ENCODE peak calls at places on chromosomes 5 and 9, in five cellular contexts. F is glutamatergic neuron; B is activated effector memory CD4-positive, alpha-beta T cell treated with anti-CD3 and anti-CD28 coated beads, Interleukin-2, amount 50 U/mL, for 16 hours; W is T-helper 1 cell; J is left ventricle myocardium inferior. C is an unnamed sample.

GRCh38 chr5:93578813-93579560 is 2.0 kb downstream of the NR2F1-AS1 start:
- DNase-seq in W (no peak), B (no peak), F (peak; percentile 26), J (no peak), C (no peak)

GRCh38 chr5:67038817-67039603 is 157.6 kb downstream of the CD180 start:
- DNase-seq in B (no peak), F (no peak), W (no peak), J (no peak), C (no peak)

GRCh38 chr5:124735169-124735858 is 11.1 kb downstream of the ZNF608 start:
- DNase-seq in J (no peak), B (no peak), F (peak; percentile 89), W (no peak), C (no peak)

GRCh38 chr9:73609381-73609780 is 457.7 kb downstream of the ANXA1 start:
- DNase-seq in F (no peak), W (no peak), B (no peak), J (no peak), C (no peak)

GRCh38 chr9:133540336-133541025 is 6.0 kb downstream of the ADAMTSL2 start:
- DNase-seq in F (no peak), B (no peak), J (no peak), W (no peak), C (no peak)

GRCh38 chr5:1881731-1882336 is 891 bp downstream of the IRX4 start:
- DNase-seq in W (no peak), B (no peak), J (no peak), F (no peak), C (no peak)

GRCh38 chr9:1100945-1101344 is 50.8 kb downstream of the DMRT2 start:
- DNase-seq in F (peak; percentile 76), B (no peak), J (peak; percentile 38), W (no peak), C (no peak)

GRCh38 chr9:2992427-2992826 is 148.5 kb upstream of the PUM3 start:
- DNase-seq in B (no peak), F (no peak), W (no peak), J (no peak), C (no peak)

GRCh38 chr5:34632805-34633414 is 23.2 kb upstream of the RAI14 start:
- DNase-seq in W (no peak), J (no peak), B (no peak), F (no peak), C (no peak)

GRCh38 chr5:79845448-79846197 is 145.4 kb downstream of the MTX3 start:
- DNase-seq in B (no peak), F (no peak), W (no peak), J (no peak), C (no peak)

GRCh38 chr9:89522261-89522978 is 24.5 kb upstream of the SEMA4D start:
- DNase-seq in J (no peak), B (peak; percentile 90), F (no peak), W (peak; percentile 40), C (no peak)

GRCh38 chr5:181187500-181188213 is 17.3 kb downstream of the TRIM7 start:
- DNase-seq in F (peak; percentile 81), J (peak; percentile 75), B (peak; percentile 80), W (no peak), C (no peak)

GRCh38 chr5:89105836-89106235 is 222.9 kb upstream of the MEF2C start:
- DNase-seq in F (no peak), B (no peak), J (no peak), W (no peak), C (no peak)

GRCh38 chr9:135925496-135926133 is 18.3 kb upstream of the CAMSAP1 start:
- DNase-seq in W (no peak), F (no peak), J (no peak), B (peak; percentile 87), C (no peak)

GRCh38 chr5:31135542-31135941 is 57.9 kb upstream of the CDH6 start:
- DNase-seq in B (no peak), J (no peak), F (no peak), W (no peak), C (no peak)

GRCh38 chr5:1429501-1429900 is 15.7 kb downstream of the SLC6A3 start:
- DNase-seq in F (no peak), W (no peak), B (peak; percentile 22), J (no peak), C (peak; percentile 65)

GRCh38 chr5:77518304-77518703 is 26.2 kb upstream of the WDR41 start:
- DNase-seq in W (no peak), B (no peak), J (no peak), F (no peak), C (no peak)

GRCh38 chr5:68347549-68347948 is 132.0 kb downstream of the PIK3R1 start:
- DNase-seq in B (no peak), W (no peak), J (no peak), F (no peak), C (no peak)

GRCh38 chr9:134379774-134380431 is 53.6 kb downstream of the RXRA start:
- DNase-seq in J (no peak), F (no peak), B (no peak), W (no peak), C (no peak)

GRCh38 chr5:170437621-170438375 is 48.6 kb upstream of the KCNMB1 start:
- DNase-seq in F (no peak), B (no peak), J (no peak), W (no peak), C (no peak)

GRCh38 chr9:96523429-96523828 is 73.5 kb downstream of the HABP4 start:
- DNase-seq in J (peak; percentile 44), B (no peak), F (no peak), W (no peak), C (no peak)

GRCh38 chr5:77423022-77423750 is 68.9 kb downstream of the WDR41 start:
- DNase-seq in F (no peak), B (no peak), J (no peak), W (no peak), C (no peak)

GRCh38 chr5:69334793-69335268 is 2.2 kb upstream of the CCDC125 start:
- DNase-seq in W (peak; percentile 46), B (peak; percentile 90), F (peak; percentile 90), J (peak; percentile 88), C (peak; percentile 95)

GRCh38 chr5:168365581-168366081 is 74.2 kb downstream of the WWC1 start:
- DNase-seq in W (no peak), F (no peak), B (no peak), J (no peak), C (no peak)

GRCh38 chr9:126517751-126518261 is 95.9 kb upstream of the LMX1B start:
- DNase-seq in W (no peak), F (no peak), J (no peak), B (no peak), C (no peak)

GRCh38 chr9:114038724-114039313 is 39.3 kb downstream of the AMBP start:
- DNase-seq in W (no peak), J (no peak), F (no peak), B (peak; percentile 27), C (peak; percentile 43)

GRCh38 chr5:149240354-149240998 is 31.2 kb upstream of the AFAP1L1 start:
- DNase-seq in B (peak; percentile 87), W (peak; percentile 45), J (no peak), F (no peak), C (peak; percentile 71)

GRCh38 chr9:38294130-38294529 is 98.4 kb upstream of the ALDH1B1 start:
- DNase-seq in B (no peak), W (no peak), F (no peak), J (no peak), C (peak; percentile 2)

GRCh38 chr9:35606726-35607125 is 1.7 kb downstream of the TESK1 start:
- DNase-seq in J (no peak), F (no peak), B (no peak), W (no peak), C (no peak)

GRCh38 chr5:74082504-74082903 is 456.5 kb downstream of the ARHGEF28 start:
- DNase-seq in F (no peak), W (no peak), B (no peak), J (no peak), C (no peak)

GRCh38 chr9:99019523-99020331 is 76.0 kb downstream of the COL15A1 start:
- DNase-seq in J (no peak), B (no peak), W (no peak), F (no peak), C (no peak)

GRCh38 chr5:154840435-154841272 is 9.7 kb downstream of the FAXDC2 start:
- DNase-seq in J (no peak), F (no peak), W (no peak), B (peak; percentile 24), C (no peak)

GRCh38 chr9:96686638-96687335 is 31.7 kb upstream of the PRXL2C start:
- DNase-seq in F (peak; percentile 86), B (peak; percentile 88), J (peak; percentile 83), W (peak; percentile 28), C (peak; percentile 93)

GRCh38 chr9:71119746-71120145 is 1.7 kb downstream of the TRPM3 start:
- DNase-seq in J (no peak), W (no peak), F (no peak), B (no peak), C (no peak)

GRCh38 chr5:137442660-137443059 is 56.5 kb downstream of the SPOCK1 start:
- DNase-seq in F (no peak), W (no peak), J (no peak), B (no peak), C (no peak)

GRCh38 chr9:94199776-94200175 is 59.3 kb upstream of the ZNF169 start:
- DNase-seq in J (no peak), F (no peak), W (no peak), B (no peak), C (no peak)

GRCh38 chr5:40233268-40233667 is 446.4 kb upstream of the PTGER4 start:
- DNase-seq in J (no peak), W (no peak), F (no peak), B (no peak), C (no peak)

GRCh38 chr5:150672237-150672883 is 11.3 kb downstream of the MYOZ3 start:
- DNase-seq in J (peak; percentile 44), B (peak; percentile 73), F (no peak), W (no peak), C (no peak)

GRCh38 chr5:152634596-152634995 is 229.5 kb upstream of the NMUR2 start:
- DNase-seq in W (no peak), J (no peak), B (no peak), F (peak; percentile 33), C (no peak)

C was measured in mesenteric fat pad.